ENCODE peak calls at places on chromosomes 5 and 9, in nine cellular contexts. B is GM13977, E is ovary, W is osteocyte, V is bronchial epithelial cell, I is tibial artery, R is AG10803, C is AG04450, Y is GM23338. P is an unnamed sample.

GRCh38 chr9:88026133-88026510 is 51.8 kb upstream of the CDK20 start:
- DNase-seq in E (no peak), R (no peak), V (no peak), B (no peak), C (no peak), I (no peak), W (no peak), Y (peak), P (no peak)

GRCh38 chr9:9174358-9174757 is 1374.8 kb upstream of the DMAC1 start:
- DNase-seq in V (peak), R (no peak), I (no peak), Y (no peak), B (no peak), E (no peak), W (no peak), C (no peak), P (no peak)

GRCh38 chr5:125310749-125311148 is 564.3 kb upstream of the ZNF608 start:
- DNase-seq in E (no peak), C (no peak), W (no peak), B (no peak), Y (no peak), R (peak), V (peak), I (no peak), P (no peak)

GRCh38 chr5:9046756-9047481 is 499.0 kb downstream of the SEMA5A start:
- DNase-seq in Y (no peak), I (no peak), W (no peak), R (peak), C (peak), V (peak), E (no peak), B (no peak), P (peak)

GRCh38 chr9:133945977-133946753 is 46.0 kb downstream of the VAV2 start:
- DNase-seq in W (no peak), Y (no peak), B (no peak), V (no peak), R (no peak), I (no peak), C (no peak), E (no peak), P (no peak)

GRCh38 chr9:89610391-89610925 is 5.6 kb downstream of the GADD45G start:
- DNase-seq in Y (no peak), R (no peak), V (no peak), I (no peak), B (no peak), W (no peak), E (no peak), C (no peak), P (no peak)

GRCh38 chr9:133782157-133783130 is 44.3 kb upstream of the SARDH start:
- DNase-seq in C (peak), I (peak), R (peak), B (peak), E (peak), V (peak), W (peak), Y (peak), P (peak)

GRCh38 chr9:81772144-81772543 is 82.8 kb upstream of the TLE1 start:
- DNase-seq in Y (no peak), V (no peak), R (peak), I (no peak), C (no peak), B (no peak), W (no peak), E (no peak), P (no peak)

GRCh38 chr9:13266172-13266571 is 13.3 kb downstream of the MPDZ start:
- DNase-seq in C (no peak), B (no peak), W (no peak), E (no peak), Y (no peak), I (no peak), V (peak), R (peak), P (peak)

GRCh38 chr9:69731348-69731747 is 28.5 kb downstream of the PTAR1 start:
- DNase-seq in R (no peak), E (no peak), Y (no peak), I (no peak), V (no peak), B (no peak), W (no peak), C (no peak), P (no peak)

GRCh38 chr5:73998496-73998895 is 372.5 kb downstream of the ARHGEF28 start:
- DNase-seq in R (peak), V (peak), I (no peak), W (no peak), B (no peak), E (no peak), C (no peak), Y (no peak), P (peak)

DNA sequence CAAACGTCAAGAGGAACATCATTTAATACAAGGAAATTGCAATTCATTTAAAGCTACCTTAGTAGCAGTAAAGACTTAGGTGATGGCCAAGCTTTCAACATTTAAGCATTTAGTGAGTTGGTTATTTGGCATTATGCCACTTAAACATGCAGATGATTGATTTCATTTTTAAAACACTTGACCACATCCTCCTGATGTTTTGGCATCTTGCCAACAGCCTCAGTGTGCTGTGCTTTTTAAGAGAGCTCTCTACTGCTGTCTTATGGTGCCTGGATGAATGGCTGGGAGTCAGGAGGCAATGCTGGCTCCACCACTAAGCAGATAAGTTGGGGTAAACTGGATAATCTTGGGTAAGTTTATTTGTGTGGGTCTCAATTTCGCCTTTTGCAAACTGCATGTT is 364.5 kb downstream of the MAN2A1 start:
- DNase-seq in V (peak), B (no peak), C (no peak), W (no peak), R (peak), I (peak), E (no peak), Y (peak), P (peak)
- TF ChIP-seq CTCF in V (no peak), B (no peak), C (no peak), W (peak), R (peak), I (no peak), E (no peak), Y (peak), P (no peak)

GRCh38 chr9:36793277-36793676 is 220.6 kb downstream of the MELK start:
- DNase-seq in I (no peak), R (no peak), V (no peak), W (no peak), B (no peak), Y (peak), C (no peak), E (no peak), P (no peak)
- TF ChIP-seq CTCF in I (no peak), R (peak), V (peak), W (no peak), B (peak), Y (peak), C (no peak), E (no peak), P (no peak)

GRCh38 chr5:139788294-139788875 is 7.2 kb upstream of the PSD2 start:
- DNase-seq in V (no peak), B (no peak), R (peak), Y (peak), I (no peak), E (peak), C (no peak), W (no peak), P (no peak)
- TF ChIP-seq CTCF in V (no peak), B (no peak), R (no peak), Y (no peak), I (no peak), E (no peak), C (no peak), W (peak), P (no peak)

GRCh38 chr9:75593920-75594319 is 296.6 kb upstream of the PCSK5 start:
- DNase-seq in Y (no peak), W (no peak), V (no peak), B (no peak), R (no peak), I (no peak), C (no peak), E (no peak), P (no peak)
- TF ChIP-seq CTCF in Y (peak), W (no peak), V (no peak), B (no peak), R (no peak), I (no peak), C (no peak), E (no peak), P (no peak)

DNA sequence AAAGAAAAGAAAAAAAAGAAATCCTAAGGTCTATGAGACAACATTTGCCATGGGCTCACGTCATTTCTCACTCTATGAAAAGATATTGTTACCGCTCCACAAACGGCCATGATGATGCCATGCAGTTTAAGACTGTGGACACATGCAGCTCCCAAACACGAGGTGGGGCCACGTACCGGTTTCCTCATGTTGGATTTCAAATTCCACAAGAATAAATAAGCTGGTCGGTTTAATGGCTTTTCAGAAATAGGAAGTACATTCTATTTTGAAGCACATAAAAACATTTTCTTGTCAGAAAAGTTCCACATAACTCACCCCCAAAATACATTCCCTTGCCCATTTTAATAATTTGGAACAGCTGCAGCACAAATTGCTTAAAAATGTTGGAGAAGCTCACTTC is 130.6 kb downstream of the MYO10 start:
- DNase-seq in E (no peak), V (no peak), Y (no peak), W (no peak), B (no peak), R (peak), C (no peak), I (no peak), P (peak)
- TF ChIP-seq CTCF in E (no peak), V (no peak), Y (no peak), W (peak), B (no peak), R (peak), C (no peak), I (peak), P (peak)

GRCh38 chr5:176796411-176796810 is 13.9 kb upstream of the UNC5A start:
- DNase-seq in V (no peak), E (no peak), W (no peak), R (peak), Y (no peak), C (no peak), I (no peak), B (no peak), P (no peak)

GRCh38 chr5:176798949-176799348 is 11.4 kb upstream of the UNC5A start:
- DNase-seq in C (no peak), W (no peak), Y (no peak), B (no peak), R (no peak), I (no peak), E (no peak), V (no peak), P (no peak)

GRCh38 chr5:176798094-176798876 is 12.1 kb upstream of the UNC5A start:
- DNase-seq in C (no peak), W (no peak), E (no peak), I (no peak), B (no peak), V (no peak), Y (no peak), R (no peak), P (no peak)

GRCh38 chr5:176797456-176798093 is 12.8 kb upstream of the UNC5A start:
- DNase-seq in E (no peak), C (no peak), B (no peak), Y (no peak), V (no peak), W (no peak), I (no peak), R (no peak), P (no peak)

GRCh38 chr5:176796970-176797369 is 13.4 kb upstream of the UNC5A start:
- DNase-seq in R (no peak), V (no peak), W (no peak), E (no peak), B (no peak), I (no peak), C (no peak), Y (no peak), P (no peak)
- TF ChIP-seq CTCF in R (no peak), V (no peak), W (no peak), E (no peak), B (no peak), I (no peak), C (no peak), Y (no peak), P (no peak)